ENCODE peak calls at places on chromosomes 13 and 19, in nine cellular contexts. U is psoas muscle; L is nephron progenitor cell; X is HFF-Myc; V is endothelial cell; Y is body of pancreas; J is CD4-positive, alpha-beta T cell; Z is fibroblast of mammary gland; A is mucosa of descending colon. O is an unnamed sample.

GRCh38 chr13:51785592-51786424 is 18.2 kb downstream of the DHRS12 start:
- DNase-seq in U (peak; percentile 48), L (no peak), X (peak; percentile 70), V (no peak), Y (peak; percentile 77), J (no peak), Z (peak; percentile 75), A (no peak), O (no peak)

GRCh38 chr19:46355234-46355990 is 8.5 kb downstream of the PPP5C start:
- DNase-seq in U (no peak), L (no peak), X (no peak), V (no peak), Y (no peak), J (no peak), Z (no peak), A (no peak), O (peak; percentile 36)

GRCh38 chr13:96780105-96780504 is 214.2 kb downstream of the OXGR1 start:
- DNase-seq in U (no peak), L (no peak), X (no peak), V (no peak), Y (no peak), J (no peak), Z (peak; percentile 69), A (no peak), O (no peak)

GRCh38 chr13:74870865-74871264 is 611.1 kb downstream of the TBC1D4 start:
- DNase-seq in U (no peak), L (no peak), X (no peak), V (no peak), Y (no peak), J (no peak), Z (peak; percentile 63), A (no peak), O (no peak)

GRCh38 chr13:24682353-24682752 is 2.1 kb downstream of the ATP12A start:
- DNase-seq in U (no peak), L (no peak), X (no peak), V (no peak), Y (no peak), J (no peak), Z (no peak), A (no peak), O (no peak)

GRCh38 chr19:36719687-36720556 is 32.5 kb downstream of the ZNF567 start:
- DNase-seq in U (no peak), L (no peak), X (no peak), V (no peak), Y (no peak), J (no peak), Z (peak; percentile 7), A (no peak), O (no peak)

GRCh38 chr19:18904334-18905057 is 8.5 kb upstream of the CERS1 start:
- DNase-seq in U (no peak), L (no peak), X (no peak), V (no peak), Y (no peak), J (no peak), Z (no peak), A (no peak), O (no peak)

GRCh38 chr19:18453269-18454024 is 15.5 kb upstream of the ISYNA1 start:
- DNase-seq in U (no peak), L (no peak), X (no peak), V (no peak), Y (no peak), J (no peak), Z (peak; percentile 56), A (no peak), O (no peak)

GRCh38 chr13:110123041-110123809 is 183.7 kb downstream of the COL4A1 start:
- DNase-seq in U (no peak), L (no peak), X (no peak), V (no peak), Y (no peak), J (no peak), Z (no peak), A (no peak), O (no peak)

GRCh38 chr13:108609353-108609752 is 20.1 kb upstream of the MYO16 start:
- DNase-seq in U (no peak), L (no peak), X (peak; percentile 20), V (no peak), Y (no peak), J (no peak), Z (peak; percentile 45), A (no peak), O (no peak)

GRCh38 chr19:35142531-35143230 is 374 bp upstream of the FXYD7 start:
- DNase-seq in U (no peak), L (peak; percentile 81), X (no peak), V (peak; percentile 72), Y (peak; percentile 75), J (peak; percentile 70), Z (no peak), A (peak; percentile 74), O (peak; percentile 82)

GRCh38 chr19:50230379-50231351 is 27.2 kb downstream of the MYH14 start:
- DNase-seq in U (no peak), L (peak; percentile 27), X (no peak), V (no peak), Y (no peak), J (no peak), Z (no peak), A (no peak), O (no peak)

GRCh38 chr19:39319892-39320168 is 833 bp downstream of the LRFN1 start:
- DNase-seq in U (no peak), L (peak; percentile 33), X (no peak), V (no peak), Y (no peak), J (no peak), Z (no peak), A (no peak), O (no peak)

GRCh38 chr13:66513728-66514127 is 716.4 kb downstream of the PCDH9 start:
- DNase-seq in U (no peak), L (no peak), X (no peak), V (no peak), Y (no peak), J (no peak), Z (no peak), A (no peak), O (no peak)

DNA sequence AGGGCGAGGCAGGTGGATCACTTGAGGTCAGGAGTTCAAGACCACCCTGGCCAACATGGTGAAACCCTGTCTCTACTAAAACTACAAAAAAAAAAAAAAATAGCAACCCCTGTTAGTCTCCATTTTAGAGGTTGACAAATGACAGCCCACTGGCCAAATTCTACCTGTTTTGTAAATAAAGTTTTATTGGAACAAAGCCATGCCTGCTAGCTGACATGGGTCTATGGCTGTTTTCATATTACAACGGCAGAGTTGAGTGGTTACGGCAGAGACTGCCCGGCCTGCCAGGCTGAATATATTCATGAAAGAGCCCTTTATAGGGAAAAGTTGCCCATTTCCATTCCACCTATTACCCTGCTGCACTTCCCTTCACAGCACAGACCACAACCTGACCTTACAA is 103.3 kb downstream of the ZNF557 start:
- DNase-seq in U (no peak), L (no peak), X (no peak), V (no peak), Y (no peak), J (no peak), Z (no peak), A (no peak), O (no peak)
- TF ChIP-seq CTCF in U (no peak), L (no peak), X (no peak), V (no peak), Y (no peak), J (no peak), Z (no peak), A (no peak), O (no peak)

GRCh38 chr13:76792680-76793334 is 93.4 kb downstream of the KCTD12 start:
- DNase-seq in U (no peak), L (no peak), X (no peak), V (no peak), Y (peak; percentile 37), J (no peak), Z (peak; percentile 81), A (no peak), O (no peak)
- TF ChIP-seq CTCF in U (no peak), L (no peak), X (no peak), V (no peak), Y (no peak), J (no peak), Z (peak; percentile 22), A (no peak), O (no peak)

GRCh38 chr13:45441633-45442032 is 23.1 kb upstream of the COG3 start:
- DNase-seq in U (no peak), L (no peak), X (no peak), V (no peak), Y (no peak), J (no peak), Z (peak; percentile 21), A (no peak), O (no peak)
- TF ChIP-seq CTCF in U (peak; percentile 29), L (no peak), X (peak; percentile 9), V (no peak), Y (no peak), J (no peak), Z (peak; percentile 28), A (no peak), O (no peak)

DNA sequence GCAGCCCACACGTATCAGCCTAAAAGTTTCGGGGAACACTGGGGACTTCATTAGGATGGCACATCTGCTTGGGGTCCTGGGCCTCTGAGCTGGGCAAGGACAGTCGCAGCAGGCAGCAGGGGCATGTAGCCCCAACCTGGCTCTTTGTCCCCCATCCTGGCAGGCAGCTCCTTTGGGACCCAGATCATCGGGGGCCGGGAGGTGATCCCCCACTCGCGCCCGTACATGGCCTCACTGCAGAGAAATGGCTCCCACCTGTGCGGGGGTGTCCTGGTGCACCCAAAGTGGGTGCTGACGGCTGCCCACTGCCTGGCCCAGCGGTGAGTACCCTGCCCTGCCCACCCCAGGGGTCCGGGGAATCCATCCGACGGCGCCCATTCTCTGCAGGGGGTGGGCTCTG is 3.3 kb downstream of the GZMM start:
- DNase-seq in U (no peak), L (no peak), X (no peak), V (no peak), Y (no peak), J (no peak), Z (no peak), A (no peak), O (no peak)
- TF ChIP-seq CTCF in U (no peak), L (no peak), X (no peak), V (no peak), Y (no peak), J (no peak), Z (no peak), A (no peak), O (no peak)

DNA sequence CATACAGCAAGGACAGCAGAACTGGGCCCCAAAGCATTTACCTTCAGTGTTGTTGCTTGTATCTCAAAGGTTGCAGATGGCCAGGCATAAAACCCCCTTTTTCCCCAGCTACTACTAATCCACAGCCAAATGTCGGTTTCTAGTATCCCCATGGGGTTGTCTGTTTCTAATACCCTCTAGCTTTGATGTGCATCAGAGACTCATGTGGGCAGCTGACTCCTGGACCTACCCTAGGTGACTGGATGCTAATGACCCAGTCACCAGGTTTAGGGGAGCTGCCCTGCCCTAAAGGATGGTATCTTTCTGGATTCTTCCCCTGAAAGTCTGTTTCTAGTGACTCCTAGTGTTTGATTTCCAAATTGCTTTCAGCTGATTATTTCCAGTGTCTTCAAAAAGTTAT is 23.9 kb downstream of the TJP3 start:
- DNase-seq in U (no peak), L (no peak), X (no peak), V (no peak), Y (no peak), J (no peak), Z (no peak), A (no peak), O (no peak)
- TF ChIP-seq CTCF in U (no peak), L (no peak), X (no peak), V (peak; percentile 11), Y (no peak), J (no peak), Z (no peak), A (no peak), O (no peak)